ENCODE peak calls at places on chromosomes 5 and 9, in seven cellular contexts. T, Q, H, N, O, E and B are unnamed samples.

GRCh38 chr9:112049834-112050516 is 125.1 kb downstream of the SUSD1 start:
- DNase-seq in T (no peak), Q (no peak), H (no peak), N (no peak), O (peak; percentile 63), E (no peak), B (no peak)

GRCh38 chr5:173310861-173311515 is 17.2 kb downstream of the STC2 start:
- DNase-seq in T (no peak), Q (no peak), H (no peak), N (no peak), O (peak; percentile 62), E (no peak), B (no peak)

GRCh38 chr5:636951-637350 is 24.8 kb downstream of the CEP72 start:
- DNase-seq in T (no peak), Q (no peak), H (no peak), N (no peak), O (no peak), E (no peak), B (no peak)

GRCh38 chr9:133690111-133690561 is 48.0 kb downstream of the SARDH start:
- DNase-seq in T (peak; percentile 39), Q (no peak), H (no peak), N (peak; percentile 27), O (no peak), E (no peak), B (no peak)

GRCh38 chr5:132896685-132897084 is 23.2 kb downstream of the LEAP2 start:
- DNase-seq in T (no peak), Q (peak; percentile 13), H (no peak), N (no peak), O (no peak), E (no peak), B (no peak)

GRCh38 chr5:36875051-36875788 is 1.3 kb upstream of the NIPBL start:
- DNase-seq in T (no peak), Q (peak; percentile 58), H (peak; percentile 22), N (peak; percentile 54), O (peak; percentile 82), E (no peak), B (peak; percentile 47)

GRCh38 chr9:127526655-127527559 is 75.6 kb downstream of the LRSAM1 start:
- DNase-seq in T (no peak), Q (no peak), H (no peak), N (no peak), O (no peak), E (no peak), B (no peak)

GRCh38 chr5:153711755-153712154 is 221.3 kb downstream of the GRIA1 start:
- DNase-seq in T (no peak), Q (no peak), H (no peak), N (no peak), O (peak; percentile 29), E (no peak), B (no peak)

GRCh38 chr5:76479973-76480667 is 77.0 kb downstream of the IQGAP2 start:
- DNase-seq in T (no peak), Q (no peak), H (no peak), N (no peak), O (no peak), E (no peak), B (no peak)

GRCh38 chr9:2628926-2629325 is 7.3 kb downstream of the VLDLR start:
- DNase-seq in T (no peak), Q (no peak), H (no peak), N (no peak), O (no peak), E (no peak), B (no peak)

GRCh38 chr5:40410231-40410861 is 269.4 kb upstream of the PTGER4 start:
- DNase-seq in T (peak; percentile 63), Q (peak; percentile 10), H (peak; percentile 37), N (no peak), O (no peak), E (no peak), B (no peak)

GRCh38 chr5:144187699-144188294 is 17.1 kb downstream of the KCTD16 start:
- DNase-seq in T (no peak), Q (peak; percentile 85), H (peak; percentile 59), N (no peak), O (peak; percentile 95), E (no peak), B (no peak)

GRCh38 chr9:128885376-128885775 is 3.4 kb downstream of the LRRC8A start:
- DNase-seq in T (no peak), Q (no peak), H (no peak), N (no peak), O (no peak), E (no peak), B (no peak)

GRCh38 chr9:35813434-35814105 is 1.3 kb downstream of the HINT2 start:
- DNase-seq in T (no peak), Q (peak; percentile 23), H (no peak), N (no peak), O (peak; percentile 50), E (peak; percentile 61), B (no peak)

GRCh38 chr5:24621809-24622208 is 23.0 kb downstream of the CDH10 start:
- DNase-seq in T (no peak), Q (no peak), H (no peak), N (peak; percentile 32), O (no peak), E (no peak), B (no peak)

GRCh38 chr5:157540707-157541451 is 34.7 kb downstream of the ADAM19 start:
- DNase-seq in T (no peak), Q (peak; percentile 93), H (no peak), N (no peak), O (peak; percentile 68), E (no peak), B (no peak)

GRCh38 chr9:15317836-15318235 is 10.8 kb upstream of the TTC39B start:
- DNase-seq in T (no peak), Q (no peak), H (no peak), N (no peak), O (no peak), E (no peak), B (no peak)

GRCh38 chr9:100436566-100436965 is 9.6 kb downstream of the MSANTD3 start:
- DNase-seq in T (no peak), Q (no peak), H (no peak), N (no peak), O (no peak), E (no peak), B (no peak)

GRCh38 chr5:7886849-7887460 is 18.0 kb downstream of the MTRR start:
- DNase-seq in T (no peak), Q (peak; percentile 29), H (no peak), N (peak; percentile 38), O (peak; percentile 81), E (no peak), B (no peak)

GRCh38 chr9:113164536-113165300 is 13.9 kb downstream of the SLC31A2 start:
- DNase-seq in T (no peak), Q (no peak), H (no peak), N (no peak), O (peak; percentile 48), E (no peak), B (peak; percentile 87)

GRCh38 chr9:109975574-109976327 is 195.8 kb downstream of the PALM2AKAP2 start:
- DNase-seq in T (no peak), Q (no peak), H (no peak), N (no peak), O (no peak), E (no peak), B (no peak)

GRCh38 chr9:91285729-91286353 is 75.9 kb downstream of the AUH start:
- DNase-seq in T (peak; percentile 64), Q (no peak), H (no peak), N (no peak), O (no peak), E (no peak), B (no peak)

GRCh38 chr5:39424751-39425524 is at the start of gene DAB2:
- DNase-seq in T (peak; percentile 66), Q (no peak), H (peak; percentile 23), N (peak; percentile 88), O (peak; percentile 97), E (peak; percentile 90), B (peak; percentile 40)

GRCh38 chr9:99416007-99416406 is 193.9 kb downstream of the SEC61B start:
- DNase-seq in T (no peak), Q (peak; percentile 21), H (no peak), N (no peak), O (no peak), E (no peak), B (no peak)

GRCh38 chr9:116658265-116658664 is 28.8 kb upstream of the TRIM32 start:
- DNase-seq in T (no peak), Q (no peak), H (no peak), N (no peak), O (no peak), E (no peak), B (no peak)

GRCh38 chr5:151319334-151319733 is 15.8 kb upstream of the SLC36A3 start:
- DNase-seq in T (no peak), Q (peak; percentile 45), H (no peak), N (peak; percentile 46), O (peak; percentile 30), E (no peak), B (peak; percentile 21)

GRCh38 chr9:126228779-126229444 is 97.7 kb upstream of the MVB12B start:
- DNase-seq in T (peak; percentile 12), Q (peak; percentile 73), H (peak; percentile 29), N (peak; percentile 79), O (peak; percentile 91), E (peak; percentile 88), B (peak; percentile 86)

GRCh38 chr5:39235648-39236047 is 16.3 kb upstream of the FYB1 start:
- DNase-seq in T (no peak), Q (no peak), H (no peak), N (no peak), O (no peak), E (no peak), B (no peak)

GRCh38 chr5:17217421-17218352 is at the start of gene BASP1:
- DNase-seq in T (no peak), Q (peak; percentile 87), H (no peak), N (peak; percentile 91), O (peak; percentile 96), E (no peak), B (peak; percentile 74)

GRCh38 chr5:147411612-147412310 is 98.1 kb downstream of the DPYSL3 start:
- DNase-seq in T (no peak), Q (no peak), H (no peak), N (no peak), O (no peak), E (no peak), B (no peak)

GRCh38 chr5:115577741-115578140 is 24.5 kb downstream of the TICAM2 start:
- DNase-seq in T (no peak), Q (peak; percentile 84), H (no peak), N (no peak), O (no peak), E (no peak), B (no peak)

GRCh38 chr5:172658869-172659513 is 17.9 kb downstream of the NEURL1B start:
- DNase-seq in T (no peak), Q (no peak), H (no peak), N (no peak), O (peak; percentile 15), E (no peak), B (no peak)

GRCh38 chr9:131423171-131423581 is 29.3 kb downstream of the PRRC2B start:
- DNase-seq in T (peak; percentile 90), Q (peak; percentile 95), H (no peak), N (no peak), O (peak; percentile 88), E (no peak), B (peak; percentile 69)